ENCODE peak calls at places on chromosomes 11 and 22, in four cellular contexts. One of them, this sample, is unnamed.

GRCh38 chr11:2509481-2510001 is 64.7 kb downstream of the KCNQ1 start:
- DNase-seq in H9: peak
- DNase-seq in tibial artery: peak
- DNase-seq in CD4-positive, CD25-positive, alpha-beta regulatory T cell: no peak
- DNase-seq in this sample: no peak

GRCh38 chr11:119179342-119179741 is 5.9 kb upstream of the NHERF4 start:
- DNase-seq in H9: no peak
- DNase-seq in tibial artery: no peak
- DNase-seq in CD4-positive, CD25-positive, alpha-beta regulatory T cell: no peak
- DNase-seq in this sample: no peak

GRCh38 chr11:2995091-2995561 is 3.0 kb upstream of the NAP1L4 start:
- DNase-seq in H9: no peak
- DNase-seq in tibial artery: no peak
- DNase-seq in CD4-positive, CD25-positive, alpha-beta regulatory T cell: no peak
- DNase-seq in this sample: no peak

GRCh38 chr11:60987577-60988277 is 16.2 kb downstream of the CD6 start:
- DNase-seq in H9: no peak
- DNase-seq in tibial artery: no peak
- DNase-seq in CD4-positive, CD25-positive, alpha-beta regulatory T cell: peak
- DNase-seq in this sample: no peak

GRCh38 chr22:50674606-50675552 is 2.3 kb downstream of the SHANK3 start:
- DNase-seq in H9: peak
- DNase-seq in tibial artery: no peak
- DNase-seq in CD4-positive, CD25-positive, alpha-beta regulatory T cell: no peak
- DNase-seq in this sample: peak

GRCh38 chr11:93952082-93952780 is 68.9 kb upstream of the HEPHL1 start:
- DNase-seq in H9: no peak
- DNase-seq in tibial artery: no peak
- DNase-seq in CD4-positive, CD25-positive, alpha-beta regulatory T cell: no peak
- DNase-seq in this sample: no peak

GRCh38 chr11:124891390-124891861 is 6.2 kb downstream of the ROBO4 start:
- DNase-seq in H9: peak
- DNase-seq in tibial artery: peak
- DNase-seq in CD4-positive, CD25-positive, alpha-beta regulatory T cell: no peak
- DNase-seq in this sample: peak

GRCh38 chr22:20553947-20554741 is 46.7 kb downstream of the MED15 start:
- DNase-seq in H9: no peak
- DNase-seq in tibial artery: no peak
- DNase-seq in CD4-positive, CD25-positive, alpha-beta regulatory T cell: no peak
- DNase-seq in this sample: no peak

GRCh38 chr11:67271548-67272284 is 5.4 kb downstream of the GRK2 start:
- DNase-seq in H9: no peak
- DNase-seq in tibial artery: peak
- DNase-seq in CD4-positive, CD25-positive, alpha-beta regulatory T cell: peak
- DNase-seq in this sample: no peak

GRCh38 chr11:43691332-43691731 is 10.8 kb downstream of the HSD17B12 start:
- DNase-seq in H9: no peak
- DNase-seq in tibial artery: no peak
- DNase-seq in CD4-positive, CD25-positive, alpha-beta regulatory T cell: no peak
- DNase-seq in this sample: no peak

GRCh38 chr22:23237201-23237798 is 57.0 kb downstream of the BCR start:
- DNase-seq in H9: peak
- DNase-seq in tibial artery: peak
- DNase-seq in CD4-positive, CD25-positive, alpha-beta regulatory T cell: no peak
- DNase-seq in this sample: no peak

GRCh38 chr11:65497141-65498041 is 1.5 kb upstream of the MALAT1 start:
- DNase-seq in H9: peak
- DNase-seq in tibial artery: peak
- DNase-seq in CD4-positive, CD25-positive, alpha-beta regulatory T cell: peak
- DNase-seq in this sample: peak

GRCh38 chr11:32448232-32448631 is 12.9 kb upstream of the WT1 start:
- DNase-seq in H9: no peak
- DNase-seq in tibial artery: no peak
- DNase-seq in CD4-positive, CD25-positive, alpha-beta regulatory T cell: no peak
- DNase-seq in this sample: no peak

GRCh38 chr11:129593098-129593497 is 217.4 kb downstream of the BARX2 start:
- DNase-seq in H9: no peak
- DNase-seq in tibial artery: no peak
- DNase-seq in CD4-positive, CD25-positive, alpha-beta regulatory T cell: no peak
- DNase-seq in this sample: no peak

GRCh38 chr22:27792452-27793165 is 8.9 kb downstream of the MN1 start:
- DNase-seq in H9: no peak
- DNase-seq in tibial artery: no peak
- DNase-seq in CD4-positive, CD25-positive, alpha-beta regulatory T cell: no peak
- DNase-seq in this sample: no peak

GRCh38 chr11:882593-882992 is 28.0 kb downstream of the CHID1 start:
- DNase-seq in H9: no peak
- DNase-seq in tibial artery: no peak
- DNase-seq in CD4-positive, CD25-positive, alpha-beta regulatory T cell: no peak
- DNase-seq in this sample: no peak

GRCh38 chr11:109819410-109819809 is 273.8 kb upstream of the ZC3H12C start:
- DNase-seq in H9: no peak
- DNase-seq in tibial artery: no peak
- DNase-seq in CD4-positive, CD25-positive, alpha-beta regulatory T cell: no peak
- DNase-seq in this sample: no peak

GRCh38 chr11:115660072-115660805 is 156.0 kb upstream of the CADM1 start:
- DNase-seq in H9: peak
- DNase-seq in tibial artery: no peak
- DNase-seq in CD4-positive, CD25-positive, alpha-beta regulatory T cell: no peak
- DNase-seq in this sample: no peak

GRCh38 chr11:111871693-111872161 is 346 bp upstream of the ALG9 start:
- DNase-seq in H9: no peak
- DNase-seq in tibial artery: no peak
- DNase-seq in CD4-positive, CD25-positive, alpha-beta regulatory T cell: no peak
- DNase-seq in this sample: no peak
- H3K27ac ChIP-seq in H9: no peak
- H3K27ac ChIP-seq in tibial artery: peak
- H3K27ac ChIP-seq in CD4-positive, CD25-positive, alpha-beta regulatory T cell: peak
- H3K27ac ChIP-seq in this sample: peak

GRCh38 chr22:37898441-37899181 is 7.5 kb upstream of the MICALL1 start:
- DNase-seq in H9: peak
- DNase-seq in tibial artery: no peak
- DNase-seq in CD4-positive, CD25-positive, alpha-beta regulatory T cell: no peak
- DNase-seq in this sample: no peak
- H3K27ac ChIP-seq in H9: no peak
- H3K27ac ChIP-seq in tibial artery: no peak
- H3K27ac ChIP-seq in CD4-positive, CD25-positive, alpha-beta regulatory T cell: no peak
- H3K27ac ChIP-seq in this sample: no peak

GRCh38 chr22:38273135-38273761 is 438 bp upstream of the TMEM184B start:
- DNase-seq in H9: peak
- DNase-seq in tibial artery: no peak
- DNase-seq in CD4-positive, CD25-positive, alpha-beta regulatory T cell: peak
- DNase-seq in this sample: no peak
- H3K27ac ChIP-seq in H9: no peak
- H3K27ac ChIP-seq in tibial artery: peak
- H3K27ac ChIP-seq in CD4-positive, CD25-positive, alpha-beta regulatory T cell: peak
- H3K27ac ChIP-seq in this sample: peak

DNA sequence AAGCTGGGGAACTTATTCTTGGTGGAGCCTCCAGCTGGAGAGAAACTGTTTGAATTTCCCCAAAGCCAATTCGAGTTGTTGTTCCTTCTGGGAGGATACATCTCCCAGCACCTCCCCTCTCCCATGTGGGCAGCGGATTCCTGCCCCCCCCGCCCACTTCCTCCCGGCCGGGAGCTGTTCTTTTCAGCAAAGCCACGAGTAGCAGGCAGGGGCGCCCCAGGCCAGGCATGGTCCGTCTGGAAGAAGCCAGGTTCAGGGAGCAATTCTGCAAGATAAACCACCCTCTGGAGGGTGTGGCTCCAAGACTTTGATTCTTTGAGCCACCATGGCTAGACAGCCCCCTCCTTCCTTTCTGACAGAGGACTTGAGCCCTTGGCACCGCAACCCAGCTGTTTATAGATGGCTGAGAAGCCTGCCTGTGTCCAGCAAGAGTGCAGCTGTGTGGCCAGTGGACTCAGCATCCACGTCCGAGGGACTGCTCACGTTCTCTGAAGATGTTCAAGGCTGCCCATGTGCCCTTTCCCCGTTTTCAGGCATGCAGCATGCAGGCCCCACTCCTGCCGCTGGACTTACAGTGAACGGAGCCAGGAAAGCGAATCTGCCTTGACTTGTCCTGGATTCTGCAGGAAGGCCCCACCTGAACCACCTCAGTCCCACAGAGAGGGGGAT is 170.3 kb downstream of the CTTN start:
- DNase-seq in H9: peak
- DNase-seq in tibial artery: peak
- DNase-seq in CD4-positive, CD25-positive, alpha-beta regulatory T cell: no peak
- DNase-seq in this sample: peak
- H3K27ac ChIP-seq in H9: no peak
- H3K27ac ChIP-seq in tibial artery: peak
- H3K27ac ChIP-seq in CD4-positive, CD25-positive, alpha-beta regulatory T cell: no peak
- H3K27ac ChIP-seq in this sample: peak

DNA sequence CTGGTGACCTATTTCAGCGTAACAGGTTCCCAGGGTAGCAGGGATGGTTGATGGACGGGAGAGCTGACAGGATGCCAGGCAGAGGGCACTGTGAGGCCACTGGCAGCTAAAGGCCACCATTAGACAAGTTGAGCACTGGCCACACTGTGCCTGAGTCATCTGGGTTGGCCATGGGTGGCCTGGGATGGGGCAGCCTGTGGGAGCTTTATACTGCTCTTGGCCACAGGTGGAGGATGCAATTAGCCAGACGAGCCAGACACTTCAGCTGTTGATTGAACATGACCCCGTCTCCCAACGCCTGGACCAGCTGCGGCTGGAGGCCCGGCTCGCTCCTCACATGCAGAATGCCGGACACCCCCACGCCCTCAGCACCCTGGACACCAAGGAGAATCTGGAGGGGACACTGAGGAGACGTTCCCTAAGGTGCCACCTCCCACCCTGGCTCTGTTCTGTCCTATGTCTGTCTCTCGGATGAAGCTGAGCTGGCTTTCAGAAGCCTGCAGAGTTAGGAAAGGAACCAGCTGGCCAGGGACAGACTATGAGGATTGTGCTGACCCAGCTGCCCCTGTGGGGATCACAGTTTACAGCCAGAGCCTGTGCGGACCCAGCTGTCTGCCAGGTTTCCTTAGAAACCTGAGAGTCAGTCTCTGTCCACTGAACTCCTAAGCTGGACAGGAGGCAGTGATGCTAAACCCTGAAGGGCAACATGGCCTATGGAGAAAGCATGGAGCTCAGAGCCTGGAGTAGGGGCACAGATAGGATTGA is 29.7 kb downstream of the PIK3IP1 start:
- DNase-seq in H9: no peak
- DNase-seq in tibial artery: no peak
- DNase-seq in CD4-positive, CD25-positive, alpha-beta regulatory T cell: no peak
- DNase-seq in this sample: no peak
- H3K27ac ChIP-seq in H9: no peak
- H3K27ac ChIP-seq in tibial artery: no peak
- H3K27ac ChIP-seq in CD4-positive, CD25-positive, alpha-beta regulatory T cell: no peak
- H3K27ac ChIP-seq in this sample: no peak

GRCh38 chr11:78100276-78101040 is 20.8 kb upstream of the NDUFC2 start:
- DNase-seq in H9: no peak
- DNase-seq in tibial artery: no peak
- DNase-seq in CD4-positive, CD25-positive, alpha-beta regulatory T cell: no peak
- DNase-seq in this sample: no peak
- H3K27ac ChIP-seq in H9: no peak
- H3K27ac ChIP-seq in tibial artery: no peak
- H3K27ac ChIP-seq in CD4-positive, CD25-positive, alpha-beta regulatory T cell: no peak
- H3K27ac ChIP-seq in this sample: no peak

DNA sequence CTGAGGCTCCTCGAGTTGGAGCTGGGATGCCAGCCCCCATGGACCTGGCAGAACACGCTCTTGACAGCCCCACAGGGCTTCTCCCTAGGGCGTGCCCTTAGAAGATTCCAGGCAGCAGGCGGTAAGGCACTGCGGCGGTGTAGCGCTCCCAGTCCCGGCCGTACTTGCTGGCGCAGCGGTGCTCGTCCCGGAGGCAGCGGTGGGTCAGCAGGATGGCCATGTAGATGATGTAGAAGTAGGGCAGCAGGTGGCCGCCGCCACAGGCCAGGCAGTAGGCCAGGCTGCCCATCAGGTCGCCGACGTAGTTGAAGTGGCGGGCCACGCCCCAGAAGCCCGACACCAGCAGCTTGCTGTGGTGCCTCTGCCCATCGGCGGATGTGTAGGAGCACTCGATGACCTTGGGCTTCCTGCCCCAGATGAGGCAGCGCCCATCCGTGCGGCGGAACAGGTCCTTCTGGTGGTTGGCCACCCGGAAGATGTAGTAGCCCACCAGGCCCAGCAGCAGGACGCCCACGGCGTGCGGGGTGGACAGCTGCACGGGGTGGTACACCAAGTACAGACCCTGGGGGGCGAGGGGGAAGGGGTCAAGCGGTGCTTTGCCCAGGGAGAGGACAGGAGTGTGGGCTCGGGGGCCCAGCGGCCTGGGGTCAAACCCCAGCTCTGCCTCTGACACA is 12.8 kb downstream of the DHCR7 start:
- DNase-seq in H9: no peak
- DNase-seq in tibial artery: no peak
- DNase-seq in CD4-positive, CD25-positive, alpha-beta regulatory T cell: no peak
- DNase-seq in this sample: no peak
- H3K27ac ChIP-seq in H9: no peak
- H3K27ac ChIP-seq in tibial artery: no peak
- H3K27ac ChIP-seq in CD4-positive, CD25-positive, alpha-beta regulatory T cell: no peak
- H3K27ac ChIP-seq in this sample: no peak

GRCh38 chr11:126548576-126549272 is 193.2 kb downstream of the ST3GAL4 start:
- DNase-seq in H9: no peak
- DNase-seq in tibial artery: no peak
- DNase-seq in CD4-positive, CD25-positive, alpha-beta regulatory T cell: no peak
- DNase-seq in this sample: no peak

GRCh38 chr11:126546191-126546590 is 190.7 kb downstream of the ST3GAL4 start:
- DNase-seq in H9: no peak
- DNase-seq in tibial artery: no peak
- DNase-seq in CD4-positive, CD25-positive, alpha-beta regulatory T cell: no peak
- DNase-seq in this sample: no peak

GRCh38 chr11:126547161-126547560 is 191.7 kb downstream of the ST3GAL4 start:
- DNase-seq in H9: no peak
- DNase-seq in tibial artery: no peak
- DNase-seq in CD4-positive, CD25-positive, alpha-beta regulatory T cell: no peak
- DNase-seq in this sample: no peak

GRCh38 chr11:126546694-126547093 is 191.2 kb downstream of the ST3GAL4 start:
- DNase-seq in H9: no peak
- DNase-seq in tibial artery: no peak
- DNase-seq in CD4-positive, CD25-positive, alpha-beta regulatory T cell: no peak
- DNase-seq in this sample: no peak

GRCh38 chr11:126547691-126548090 is 192.2 kb downstream of the ST3GAL4 start:
- DNase-seq in H9: no peak
- DNase-seq in tibial artery: no peak
- DNase-seq in CD4-positive, CD25-positive, alpha-beta regulatory T cell: no peak
- DNase-seq in this sample: no peak
- H3K27ac ChIP-seq in H9: no peak
- H3K27ac ChIP-seq in tibial artery: no peak
- H3K27ac ChIP-seq in CD4-positive, CD25-positive, alpha-beta regulatory T cell: no peak
- H3K27ac ChIP-seq in this sample: no peak

DNA sequence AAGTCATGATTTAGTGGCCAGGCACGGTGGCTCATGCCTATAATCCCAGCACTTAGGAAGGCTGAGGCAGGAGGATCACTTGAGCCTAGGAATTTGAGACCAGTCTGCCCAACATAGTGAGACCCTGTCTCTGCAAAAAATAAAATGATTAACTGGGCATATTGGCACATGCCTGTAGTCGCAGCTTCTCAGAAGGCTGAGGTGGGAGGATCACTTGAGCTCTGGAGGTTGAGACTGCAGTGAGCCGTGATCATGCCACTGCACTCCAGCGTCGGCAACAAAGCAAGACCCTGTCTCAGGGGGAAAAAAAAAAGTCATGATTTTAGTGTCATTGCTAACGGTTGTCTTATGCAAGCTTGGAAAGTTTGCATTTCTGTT is 11.9 kb downstream of the UBE2L3 start:
- DNase-seq in H9: no peak
- DNase-seq in tibial artery: no peak
- DNase-seq in CD4-positive, CD25-positive, alpha-beta regulatory T cell: no peak
- DNase-seq in this sample: no peak
- H3K27ac ChIP-seq in H9: no peak
- H3K27ac ChIP-seq in tibial artery: no peak
- H3K27ac ChIP-seq in CD4-positive, CD25-positive, alpha-beta regulatory T cell: no peak
- H3K27ac ChIP-seq in this sample: no peak